ENCODE peak calls at places on chromosome 14, in six cellular contexts. N is transverse colon, Z is spleen, H is stomach, G is K562, Q is sigmoid colon. T is an unnamed sample.

GRCh38 chr14:89004195-89004594 is 179.7 kb downstream of the TTC8 start:
- DNase-seq in N (no peak), Z (no peak), H (no peak), G (no peak), Q (no peak), T (no peak)

GRCh38 chr14:39988939-39989338 is 556.7 kb upstream of the FBXO33 start:
- DNase-seq in N (no peak), Z (no peak), H (no peak), G (no peak), Q (no peak), T (no peak)

GRCh38 chr14:64702493-64703392 is 1.5 kb upstream of the PLEKHG3 start:
- DNase-seq in N (peak), Z (peak), H (peak), G (no peak), Q (peak), T (no peak)

GRCh38 chr14:90842726-90843125 is 26.5 kb upstream of the TTC7B start:
- DNase-seq in N (no peak), Z (no peak), H (no peak), G (no peak), Q (no peak), T (no peak)

GRCh38 chr14:95431199-95432145 is 85.0 kb downstream of the SYNE3 start:
- DNase-seq in N (no peak), Z (no peak), H (no peak), G (peak), Q (no peak), T (no peak)

GRCh38 chr14:23580948-23581281 is 2.3 kb upstream of the JPH4 start:
- DNase-seq in N (no peak), Z (no peak), H (peak), G (no peak), Q (peak), T (no peak)

GRCh38 chr14:76371066-76371465 is 4.9 kb upstream of the ESRRB start:
- DNase-seq in N (no peak), Z (no peak), H (no peak), G (no peak), Q (no peak), T (no peak)

GRCh38 chr14:60721331-60722162 is 2.6 kb downstream of the SIX4 start:
- DNase-seq in N (peak), Z (peak), H (peak), G (no peak), Q (peak), T (peak)

GRCh38 chr14:72630374-72630773 is 263.5 kb downstream of the DPF3 start:
- DNase-seq in N (no peak), Z (no peak), H (no peak), G (no peak), Q (no peak), T (no peak)

GRCh38 chr14:62301076-62301475 is 538.9 kb downstream of the SNAPC1 start:
- DNase-seq in N (no peak), Z (no peak), H (no peak), G (no peak), Q (no peak), T (no peak)

GRCh38 chr14:73714656-73715081 is 485 bp upstream of the PNMA1 start:
- DNase-seq in N (no peak), Z (no peak), H (no peak), G (peak), Q (no peak), T (no peak)

GRCh38 chr14:77657244-77657643 is 40.8 kb upstream of the SPTLC2 start:
- DNase-seq in N (no peak), Z (no peak), H (no peak), G (no peak), Q (no peak), T (no peak)
- TF ChIP-seq POLR2AphosphoS5 in N (no peak), Z (no peak), H (no peak), G (no peak), Q (no peak), T (no peak)

GRCh38 chr14:104681689-104682074 is 7.7 kb upstream of the INF2 start:
- DNase-seq in N (peak), Z (peak), H (peak), G (no peak), Q (peak), T (no peak)
- TF ChIP-seq POLR2A in N (peak), Z (no peak), H (no peak), G (no peak), Q (no peak), T (no peak)

GRCh38 chr14:79543966-79544365 is 667.3 kb downstream of the DIO2 start:
- DNase-seq in N (no peak), Z (no peak), H (no peak), G (no peak), Q (no peak), T (no peak)
- TF ChIP-seq POLR2AphosphoS5 in N (no peak), Z (no peak), H (no peak), G (no peak), Q (no peak), T (no peak)

DNA sequence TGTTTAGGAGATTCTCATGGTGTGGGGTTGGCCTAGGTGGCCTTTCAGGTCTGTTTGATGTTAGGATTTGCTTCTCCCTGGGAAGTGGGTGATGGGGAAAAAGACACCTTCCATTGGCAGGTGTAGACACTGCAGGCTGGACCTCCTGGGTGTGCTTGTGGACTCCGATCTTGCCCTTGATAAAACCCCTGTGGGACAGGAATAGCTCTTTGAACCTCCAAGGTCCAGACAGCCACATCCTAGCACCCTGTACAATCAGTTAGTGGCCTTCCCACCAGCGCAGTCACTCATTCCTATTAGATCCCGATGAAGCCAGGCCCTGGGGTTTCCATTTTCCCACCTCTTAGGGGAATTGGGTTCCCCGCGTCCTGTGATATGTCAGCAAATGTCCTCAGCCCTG is 28.5 kb downstream of the MEG3 start:
- DNase-seq in N (no peak), Z (peak), H (no peak), G (no peak), Q (no peak), T (no peak)
- TF ChIP-seq POLR2A in N (no peak), Z (no peak), H (no peak), G (no peak), Q (no peak), T (no peak)

GRCh38 chr14:54567634-54568561 is 970 bp downstream of the SAMD4A start:
- DNase-seq in N (peak), Z (peak), H (peak), G (peak), Q (peak), T (peak)
- TF ChIP-seq POLR2AphosphoS5 in N (peak), Z (peak), H (no peak), G (no peak), Q (peak), T (no peak)

GRCh38 chr14:31560759-31561154 is 447 bp upstream of the NUBPL start:
- DNase-seq in N (no peak), Z (no peak), H (no peak), G (peak), Q (no peak), T (no peak)

GRCh38 chr14:31559939-31560338 is 1.3 kb upstream of the NUBPL start:
- DNase-seq in N (no peak), Z (peak), H (no peak), G (no peak), Q (no peak), T (no peak)

GRCh38 chr14:31564194-31564593 is 3.0 kb downstream of the NUBPL start:
- DNase-seq in N (no peak), Z (no peak), H (no peak), G (no peak), Q (no peak), T (no peak)

GRCh38 chr14:31556191-31556590 is 5.0 kb upstream of the NUBPL start:
- DNase-seq in N (no peak), Z (no peak), H (no peak), G (no peak), Q (no peak), T (no peak)

DNA sequence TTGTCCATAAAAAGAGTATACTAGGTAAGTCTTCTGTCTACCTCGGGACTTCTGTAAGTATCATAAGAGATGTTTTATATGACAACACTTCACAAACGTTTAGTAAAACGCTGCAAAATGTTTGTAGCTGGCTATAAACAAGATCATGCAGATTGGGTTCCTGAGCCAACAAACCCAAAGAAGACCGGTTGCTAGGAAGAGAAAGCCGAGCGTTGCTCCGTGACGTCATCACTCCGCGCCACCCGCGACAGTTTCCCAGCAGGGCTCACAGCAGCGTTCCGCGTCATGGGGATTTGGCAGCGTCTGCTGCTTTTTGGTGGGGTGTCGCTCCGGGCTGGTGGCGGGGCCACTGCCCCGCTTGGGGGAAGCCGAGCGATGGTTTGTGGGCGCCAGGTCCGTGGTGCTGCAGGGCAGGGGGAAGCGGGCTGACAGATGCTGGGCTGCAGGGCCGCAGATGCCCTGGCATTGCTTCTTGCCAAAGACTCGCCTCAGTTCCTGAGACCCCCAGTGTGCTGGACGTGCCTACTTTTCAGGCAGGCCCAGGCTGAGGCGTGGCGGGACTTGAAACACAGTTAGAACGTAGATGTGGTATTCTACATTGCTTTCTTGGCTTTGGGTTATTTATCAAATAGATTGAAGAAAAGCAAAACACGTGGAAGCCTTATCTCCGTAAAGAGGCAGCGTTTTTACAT is at the start of gene NUBPL:
- DNase-seq in N (peak), Z (peak), H (peak), G (peak), Q (peak), T (peak)
- TF ChIP-seq POLR2A in N (peak), Z (no peak), H (no peak), G (peak), Q (peak), T (peak)